ENCODE peak calls at places on chromosomes 1 and 21, in five cellular contexts. One of them, this sample, is unnamed.

GRCh38 chr1:41664861-41665640 is 180.6 kb upstream of the EDN2 start:
- DNase-seq in GM12878: no peak
- DNase-seq in K562: no peak
- DNase-seq in H1: peak; percentile 23
- DNase-seq in HepG2: no peak
- DNase-seq in this sample: peak; percentile 39

GRCh38 chr1:233336554-233337442 is 9.3 kb downstream of the MAP3K21 start:
- DNase-seq in HepG2: no peak
- DNase-seq in H1: no peak
- DNase-seq in GM12878: no peak
- DNase-seq in K562: no peak
- DNase-seq in this sample: no peak

GRCh38 chr1:97145321-97145956 is 423.9 kb downstream of the PTBP2 start:
- DNase-seq in HepG2: no peak
- DNase-seq in GM12878: no peak
- DNase-seq in K562: no peak
- DNase-seq in H1: no peak
- DNase-seq in this sample: no peak

GRCh38 chr1:203692565-203693470 is 66.2 kb downstream of the ATP2B4 start:
- DNase-seq in H1: no peak
- DNase-seq in GM12878: no peak
- DNase-seq in HepG2: no peak
- DNase-seq in K562: peak; percentile 86
- DNase-seq in this sample: peak; percentile 59

GRCh38 chr1:231603598-231604275 is 22.9 kb upstream of the DISC1 start:
- DNase-seq in GM12878: no peak
- DNase-seq in K562: peak; percentile 63
- DNase-seq in H1: no peak
- DNase-seq in HepG2: peak; percentile 69
- DNase-seq in this sample: peak; percentile 51

GRCh38 chr1:82565146-82565545 is 764.4 kb downstream of the ADGRL2 start:
- DNase-seq in H1: peak; percentile 23
- DNase-seq in GM12878: no peak
- DNase-seq in K562: no peak
- DNase-seq in HepG2: no peak
- DNase-seq in this sample: peak; percentile 59

GRCh38 chr21:35933466-35933865 is 126.9 kb downstream of the SETD4 start:
- DNase-seq in K562: no peak
- DNase-seq in GM12878: no peak
- DNase-seq in HepG2: no peak
- DNase-seq in H1: no peak
- DNase-seq in this sample: peak; percentile 36

GRCh38 chr1:230772457-230773395 is 25.5 kb downstream of the CAPN9 start:
- DNase-seq in GM12878: no peak
- DNase-seq in H1: no peak
- DNase-seq in HepG2: peak; percentile 56
- DNase-seq in K562: peak; percentile 56
- DNase-seq in this sample: no peak

GRCh38 chr1:211511947-211512346 is 20.0 kb upstream of the RD3 start:
- DNase-seq in GM12878: no peak
- DNase-seq in H1: no peak
- DNase-seq in K562: no peak
- DNase-seq in HepG2: no peak
- DNase-seq in this sample: no peak

GRCh38 chr21:21383126-21383525 is 384.9 kb downstream of the NCAM2 start:
- DNase-seq in GM12878: no peak
- DNase-seq in HepG2: no peak
- DNase-seq in H1: no peak
- DNase-seq in K562: no peak
- DNase-seq in this sample: no peak

GRCh38 chr1:212098340-212098739 is 62.8 kb downstream of the DTL start:
- DNase-seq in K562: no peak
- DNase-seq in GM12878: no peak
- DNase-seq in H1: no peak
- DNase-seq in HepG2: no peak
- DNase-seq in this sample: no peak

GRCh38 chr1:33258788-33259274 is 2.5 kb downstream of the ZNF362 start:
- DNase-seq in K562: no peak
- DNase-seq in H1: no peak
- DNase-seq in GM12878: no peak
- DNase-seq in HepG2: peak; percentile 91
- DNase-seq in this sample: no peak

GRCh38 chr1:189708674-189709073 is 769.0 kb downstream of the BRINP3 start:
- DNase-seq in H1: no peak
- DNase-seq in K562: no peak
- DNase-seq in GM12878: no peak
- DNase-seq in HepG2: no peak
- DNase-seq in this sample: peak; percentile 7

GRCh38 chr1:40411294-40411693 is 37.8 kb downstream of the SMAP2 start:
- DNase-seq in K562: no peak
- DNase-seq in HepG2: no peak
- DNase-seq in H1: no peak
- DNase-seq in GM12878: no peak
- DNase-seq in this sample: no peak

GRCh38 chr1:42680045-42680444 is 2.2 kb upstream of the YBX1 start:
- DNase-seq in GM12878: no peak
- DNase-seq in K562: no peak
- DNase-seq in H1: no peak
- DNase-seq in HepG2: no peak
- DNase-seq in this sample: no peak

GRCh38 chr1:158607296-158607695 is 2.2 kb downstream of the OR10Z1 start:
- DNase-seq in HepG2: no peak
- DNase-seq in GM12878: no peak
- DNase-seq in H1: no peak
- DNase-seq in K562: no peak
- DNase-seq in this sample: no peak

GRCh38 chr1:66704177-66704880 is 47.9 kb upstream of the DYNLT5 start:
- DNase-seq in GM12878: no peak
- DNase-seq in H1: no peak
- DNase-seq in K562: no peak
- DNase-seq in HepG2: no peak
- DNase-seq in this sample: no peak

GRCh38 chr1:119743776-119744597 is 24.7 kb downstream of the HMGCS2 start:
- DNase-seq in K562: peak; percentile 82
- DNase-seq in HepG2: peak; percentile 76
- DNase-seq in GM12878: peak; percentile 3
- DNase-seq in H1: peak; percentile 49
- DNase-seq in this sample: peak; percentile 44

GRCh38 chr1:42165511-42166210 is 1.1 kb upstream of the GUCA2A start:
- DNase-seq in H1: no peak
- DNase-seq in HepG2: peak; percentile 87
- DNase-seq in GM12878: no peak
- DNase-seq in K562: no peak
- DNase-seq in this sample: peak; percentile 38

GRCh38 chr1:114428083-114428754 is 82.8 kb downstream of the TRIM33 start:
- DNase-seq in GM12878: no peak
- DNase-seq in K562: no peak
- DNase-seq in HepG2: no peak
- DNase-seq in H1: no peak
- DNase-seq in this sample: no peak

GRCh38 chr1:178101654-178102053 is 7.8 kb downstream of the RASAL2 start:
- DNase-seq in K562: no peak
- DNase-seq in GM12878: no peak
- DNase-seq in HepG2: no peak
- DNase-seq in H1: no peak
- DNase-seq in this sample: no peak

GRCh38 chr1:212181015-212181891 is 104.0 kb upstream of the PPP2R5A start:
- DNase-seq in GM12878: no peak
- DNase-seq in K562: no peak
- DNase-seq in HepG2: no peak
- DNase-seq in H1: no peak
- DNase-seq in this sample: no peak

GRCh38 chr1:23601968-23602876 is 42.9 kb upstream of the ID3 start:
- DNase-seq in GM12878: no peak
- DNase-seq in H1: no peak
- DNase-seq in K562: no peak
- DNase-seq in HepG2: no peak
- DNase-seq in this sample: no peak

GRCh38 chr1:20375563-20375962 is 84.9 kb downstream of the VWA5B1 start:
- DNase-seq in H1: no peak
- DNase-seq in K562: no peak
- DNase-seq in HepG2: no peak
- DNase-seq in GM12878: no peak
- DNase-seq in this sample: no peak

GRCh38 chr1:200411406-200412257 is 1.8 kb upstream of the ZNF281 start:
- DNase-seq in H1: peak; percentile 82
- DNase-seq in HepG2: peak; percentile 64
- DNase-seq in GM12878: no peak
- DNase-seq in K562: no peak
- DNase-seq in this sample: no peak
- TF ChIP-seq POLR2A in H1: no peak
- TF ChIP-seq POLR2A in HepG2: no peak
- TF ChIP-seq POLR2A in GM12878: no peak
- TF ChIP-seq POLR2A in K562: no peak
- TF ChIP-seq POLR2A in this sample: no peak

GRCh38 chr1:100708476-100709062 is 11.0 kb upstream of the VCAM1 start:
- DNase-seq in H1: no peak
- DNase-seq in GM12878: no peak
- DNase-seq in K562: no peak
- DNase-seq in HepG2: no peak
- DNase-seq in this sample: no peak
- TF ChIP-seq SP1 in H1: no peak
- TF ChIP-seq SP1 in GM12878: no peak
- TF ChIP-seq SP1 in K562: no peak
- TF ChIP-seq SP1 in HepG2: no peak
- TF ChIP-seq SP1 in this sample: no peak

GRCh38 chr1:108560430-108561144 is 687 bp downstream of the EEIG2 start:
- DNase-seq in H1: peak; percentile 44
- DNase-seq in K562: no peak
- DNase-seq in GM12878: no peak
- DNase-seq in HepG2: peak; percentile 9
- DNase-seq in this sample: peak; percentile 70
- TF ChIP-seq POLR2A in H1: no peak
- TF ChIP-seq POLR2A in K562: peak; percentile 52
- TF ChIP-seq POLR2A in GM12878: peak; percentile 68
- TF ChIP-seq POLR2A in HepG2: no peak
- TF ChIP-seq POLR2A in this sample: peak; percentile 38

GRCh38 chr1:241582921-241583321 is 50.7 kb downstream of the KMO start:
- DNase-seq in H1: no peak
- DNase-seq in HepG2: no peak
- DNase-seq in K562: no peak
- DNase-seq in GM12878: no peak
- DNase-seq in this sample: no peak
- TF ChIP-seq SP1 in H1: no peak
- TF ChIP-seq SP1 in HepG2: no peak
- TF ChIP-seq SP1 in K562: no peak
- TF ChIP-seq SP1 in GM12878: no peak
- TF ChIP-seq SP1 in this sample: no peak

DNA sequence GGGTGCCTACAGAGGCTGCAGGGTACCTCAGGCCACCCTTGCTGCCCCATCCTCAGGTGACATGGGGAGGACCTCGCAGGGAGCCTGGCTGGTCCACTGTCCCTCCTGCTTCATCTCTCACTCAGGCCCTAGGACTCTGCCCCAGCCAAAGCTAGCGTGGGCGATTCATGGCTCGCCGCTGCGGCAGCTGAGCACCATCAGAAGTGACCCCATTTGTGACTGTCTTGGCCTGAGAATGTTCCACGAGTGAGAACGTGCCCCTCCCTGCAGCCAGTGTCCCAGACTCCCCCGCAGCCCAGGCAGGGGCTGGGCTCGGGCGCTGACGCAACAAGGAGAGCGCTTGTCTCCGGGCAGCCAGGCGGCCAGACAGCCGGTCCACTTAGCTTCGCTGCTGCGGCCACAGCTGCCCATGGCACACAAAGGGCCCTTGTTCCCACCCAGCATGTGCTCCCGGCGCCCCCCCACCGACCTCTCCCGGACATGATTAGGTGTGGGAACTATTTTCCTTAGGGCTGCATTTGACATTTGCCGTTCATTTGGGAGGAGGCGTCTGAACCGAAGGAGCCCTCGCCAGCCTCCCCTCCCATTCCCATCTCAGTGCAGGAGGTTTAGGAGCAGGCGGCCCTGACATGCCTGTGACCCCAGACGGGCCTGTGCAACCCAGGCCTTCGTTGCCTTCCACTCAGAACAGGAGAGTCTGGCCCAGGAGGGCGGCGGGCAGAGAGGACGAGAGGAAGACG is 19.3 kb upstream of the POFUT2 start:
- DNase-seq in K562: peak; percentile 52
- DNase-seq in GM12878: no peak
- DNase-seq in H1: no peak
- DNase-seq in HepG2: peak; percentile 75
- DNase-seq in this sample: no peak
- TF ChIP-seq POLR2A in K562: no peak
- TF ChIP-seq POLR2A in GM12878: no peak
- TF ChIP-seq POLR2A in H1: no peak
- TF ChIP-seq POLR2A in HepG2: peak; percentile 25
- TF ChIP-seq POLR2A in this sample: no peak

DNA sequence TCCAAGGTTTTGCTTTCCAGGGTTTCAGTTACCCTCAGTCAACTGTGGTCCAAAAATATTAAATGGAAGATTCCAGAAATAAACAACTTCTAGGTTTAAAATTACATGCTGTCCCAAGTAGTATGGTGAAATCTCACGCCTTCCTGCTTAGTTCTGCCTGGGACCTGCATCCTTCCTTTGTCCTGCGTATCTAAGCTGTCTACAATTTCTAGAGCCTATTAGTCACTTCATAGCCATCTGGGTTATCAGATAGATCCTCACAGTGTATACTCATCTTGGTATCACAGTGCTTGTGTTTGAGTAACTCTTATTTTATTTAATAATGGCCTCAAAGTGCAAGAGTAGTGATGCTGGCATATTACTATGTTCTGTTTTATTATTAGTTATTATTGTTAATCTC is 157.7 kb downstream of the ROR1 start:
- DNase-seq in HepG2: no peak
- DNase-seq in K562: no peak
- DNase-seq in GM12878: no peak
- DNase-seq in H1: no peak
- DNase-seq in this sample: no peak
- TF ChIP-seq SP1 in HepG2: no peak
- TF ChIP-seq SP1 in K562: no peak
- TF ChIP-seq SP1 in GM12878: no peak
- TF ChIP-seq SP1 in H1: no peak
- TF ChIP-seq SP1 in this sample: no peak